ENCODE peak calls at places on chromosomes 3 and 15, in seven cellular contexts. One of them, this sample, is unnamed.
A peak's percentile ranks its signal among the peaks of the same experiment; 100 is the strongest.

GRCh38 chr15:58443291-58443690 is 11.5 kb downstream of the LIPC start:
- DNase-seq in H1: no peak
- DNase-seq in HepG2: no peak
- DNase-seq in HCT116: no peak
- DNase-seq in SK-N-SH: no peak
- DNase-seq in K562: no peak
- DNase-seq in GM12878: no peak
- DNase-seq in this sample: no peak

GRCh38 chr3:176870451-176870850 is 326.8 kb downstream of the TBL1XR1 start:
- DNase-seq in HepG2: no peak
- DNase-seq in SK-N-SH: no peak
- DNase-seq in GM12878: no peak
- DNase-seq in HCT116: no peak
- DNase-seq in H1: no peak
- DNase-seq in K562: no peak
- DNase-seq in this sample: no peak

GRCh38 chr3:72384602-72385001 is 463.6 kb downstream of the SHQ1 start:
- DNase-seq in HCT116: no peak
- DNase-seq in SK-N-SH: no peak
- DNase-seq in H1: no peak
- DNase-seq in HepG2: no peak
- DNase-seq in K562: no peak
- DNase-seq in GM12878: no peak
- DNase-seq in this sample: no peak

GRCh38 chr3:60578936-60579335 is 672.3 kb downstream of the FHIT start:
- DNase-seq in H1: no peak
- DNase-seq in GM12878: no peak
- DNase-seq in HCT116: no peak
- DNase-seq in SK-N-SH: no peak
- DNase-seq in K562: no peak
- DNase-seq in HepG2: no peak
- DNase-seq in this sample: no peak

GRCh38 chr3:127209840-127210653 is 17.1 kb downstream of the PRR23E start:
- DNase-seq in HepG2: no peak
- DNase-seq in GM12878: no peak
- DNase-seq in K562: no peak
- DNase-seq in SK-N-SH: peak; percentile 73
- DNase-seq in H1: no peak
- DNase-seq in HCT116: no peak
- DNase-seq in this sample: no peak

GRCh38 chr3:98521897-98522537 is 685 bp downstream of the CLDND1 start:
- DNase-seq in SK-N-SH: peak; percentile 27
- DNase-seq in HepG2: peak; percentile 32
- DNase-seq in GM12878: no peak
- DNase-seq in H1: no peak
- DNase-seq in K562: peak; percentile 21
- DNase-seq in HCT116: peak; percentile 42
- DNase-seq in this sample: peak; percentile 67

GRCh38 chr15:95394186-95395067 is 936.1 kb upstream of the NR2F2 start:
- DNase-seq in GM12878: no peak
- DNase-seq in HCT116: no peak
- DNase-seq in HepG2: no peak
- DNase-seq in H1: no peak
- DNase-seq in SK-N-SH: no peak
- DNase-seq in K562: no peak
- DNase-seq in this sample: no peak

GRCh38 chr3:149339931-149340309 is 6.5 kb upstream of the TM4SF18 start:
- DNase-seq in HepG2: peak; percentile 77
- DNase-seq in GM12878: no peak
- DNase-seq in K562: no peak
- DNase-seq in HCT116: peak; percentile 93
- DNase-seq in SK-N-SH: no peak
- DNase-seq in H1: peak; percentile 58
- DNase-seq in this sample: peak; percentile 78

GRCh38 chr3:22714758-22715157 is 488.4 kb upstream of the UBE2E2 start:
- DNase-seq in HepG2: no peak
- DNase-seq in H1: no peak
- DNase-seq in GM12878: no peak
- DNase-seq in K562: no peak
- DNase-seq in HCT116: no peak
- DNase-seq in SK-N-SH: no peak
- DNase-seq in this sample: no peak

GRCh38 chr3:189222927-189223706 is 51.3 kb downstream of the TPRG1 start:
- DNase-seq in H1: no peak
- DNase-seq in HCT116: no peak
- DNase-seq in HepG2: no peak
- DNase-seq in SK-N-SH: no peak
- DNase-seq in GM12878: no peak
- DNase-seq in K562: no peak
- DNase-seq in this sample: no peak

GRCh38 chr3:189353318-189353958 is 181.7 kb downstream of the TPRG1 start:
- DNase-seq in GM12878: no peak
- DNase-seq in HCT116: peak; percentile 16
- DNase-seq in H1: no peak
- DNase-seq in HepG2: no peak
- DNase-seq in SK-N-SH: no peak
- DNase-seq in K562: no peak
- DNase-seq in this sample: no peak

GRCh38 chr3:112647122-112647521 is 6.2 kb upstream of the CCDC80 start:
- DNase-seq in GM12878: no peak
- DNase-seq in K562: no peak
- DNase-seq in HCT116: no peak
- DNase-seq in HepG2: peak; percentile 29
- DNase-seq in H1: no peak
- DNase-seq in SK-N-SH: no peak
- DNase-seq in this sample: peak; percentile 90
- TF ChIP-seq JUND in GM12878: no peak
- TF ChIP-seq JUND in K562: no peak
- TF ChIP-seq JUND in HCT116: no peak
- TF ChIP-seq JUND in HepG2: no peak
- TF ChIP-seq JUND in H1: no peak
- TF ChIP-seq JUND in SK-N-SH: peak; percentile 47
- TF ChIP-seq JUND in this sample: no peak

DNA sequence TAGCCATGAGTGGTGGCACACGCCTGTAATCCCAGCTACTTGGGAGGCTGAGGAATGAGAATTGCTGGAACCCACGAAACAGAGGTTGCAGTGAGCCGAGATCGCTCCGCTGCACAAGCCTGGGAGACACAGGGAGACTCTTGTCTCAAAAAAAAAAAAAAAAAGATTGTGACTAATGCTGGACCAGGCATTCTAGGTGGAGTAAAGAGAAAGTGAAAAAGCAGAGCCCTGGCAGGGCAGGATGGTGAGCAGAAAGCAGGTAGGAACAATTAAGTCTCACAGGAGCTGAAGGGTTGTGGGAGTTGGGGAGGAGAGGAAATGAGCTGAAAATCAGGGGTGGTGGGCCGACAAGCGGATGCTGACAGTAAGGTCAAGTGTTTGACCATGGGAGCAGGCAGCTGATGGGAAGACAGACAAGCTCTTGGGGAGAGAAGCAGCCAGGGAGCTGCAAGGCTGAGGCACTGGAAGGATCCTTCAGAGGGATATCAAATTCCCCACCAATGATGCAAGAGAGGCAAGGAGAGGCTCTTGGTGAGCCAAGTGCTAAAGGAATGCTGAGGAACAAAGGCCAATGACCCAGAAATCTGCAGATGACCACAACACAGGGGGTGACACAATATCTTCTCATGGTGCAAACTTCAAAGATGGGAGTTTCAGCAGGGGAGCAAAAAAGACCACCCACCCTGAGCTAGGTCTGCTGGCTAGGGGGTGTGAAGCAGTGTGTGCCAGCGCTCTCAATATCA is 251.1 kb downstream of the ULK4 start:
- DNase-seq in GM12878: no peak
- DNase-seq in SK-N-SH: no peak
- DNase-seq in HCT116: no peak
- DNase-seq in H1: peak; percentile 41
- DNase-seq in K562: no peak
- DNase-seq in HepG2: no peak
- DNase-seq in this sample: no peak
- TF ChIP-seq JUND in GM12878: no peak
- TF ChIP-seq JUND in SK-N-SH: no peak
- TF ChIP-seq JUND in HCT116: no peak
- TF ChIP-seq JUND in H1: peak; percentile 86
- TF ChIP-seq JUND in K562: no peak
- TF ChIP-seq JUND in HepG2: no peak
- TF ChIP-seq JUND in this sample: no peak

GRCh38 chr3:78163379-78163778 is 1123.5 kb downstream of the ROBO2 start:
- DNase-seq in SK-N-SH: no peak
- DNase-seq in H1: no peak
- DNase-seq in K562: no peak
- DNase-seq in GM12878: no peak
- DNase-seq in HepG2: no peak
- DNase-seq in HCT116: no peak
- DNase-seq in this sample: no peak

GRCh38 chr3:78161736-78162135 is 1121.8 kb downstream of the ROBO2 start:
- DNase-seq in K562: no peak
- DNase-seq in H1: no peak
- DNase-seq in GM12878: no peak
- DNase-seq in HCT116: no peak
- DNase-seq in SK-N-SH: no peak
- DNase-seq in HepG2: no peak
- DNase-seq in this sample: no peak

DNA sequence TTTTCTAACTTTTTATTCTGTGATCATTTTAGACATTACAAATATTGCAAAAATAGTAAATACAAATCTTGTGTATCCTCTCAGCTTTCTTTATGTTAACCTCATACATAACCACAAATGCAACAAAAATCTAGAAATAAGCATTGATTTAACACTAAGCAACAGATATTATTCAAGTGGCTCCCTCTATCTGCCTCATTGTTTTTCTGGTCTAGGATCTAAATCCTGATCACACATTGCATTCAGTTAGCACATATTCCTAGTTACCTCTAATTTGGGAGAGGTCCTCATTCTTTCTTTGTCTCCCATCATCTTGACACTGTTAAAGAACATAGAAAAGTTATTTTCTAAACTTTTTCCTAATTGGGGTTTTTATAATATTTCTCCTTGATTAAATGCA is 1126.0 kb downstream of the ROBO2 start:
- DNase-seq in K562: no peak
- DNase-seq in HCT116: no peak
- DNase-seq in GM12878: no peak
- DNase-seq in H1: no peak
- DNase-seq in HepG2: no peak
- DNase-seq in SK-N-SH: peak; percentile 8
- DNase-seq in this sample: no peak
- TF ChIP-seq JUND in K562: no peak
- TF ChIP-seq JUND in HCT116: no peak
- TF ChIP-seq JUND in GM12878: no peak
- TF ChIP-seq JUND in H1: no peak
- TF ChIP-seq JUND in HepG2: no peak
- TF ChIP-seq JUND in SK-N-SH: no peak
- TF ChIP-seq JUND in this sample: no peak

DNA sequence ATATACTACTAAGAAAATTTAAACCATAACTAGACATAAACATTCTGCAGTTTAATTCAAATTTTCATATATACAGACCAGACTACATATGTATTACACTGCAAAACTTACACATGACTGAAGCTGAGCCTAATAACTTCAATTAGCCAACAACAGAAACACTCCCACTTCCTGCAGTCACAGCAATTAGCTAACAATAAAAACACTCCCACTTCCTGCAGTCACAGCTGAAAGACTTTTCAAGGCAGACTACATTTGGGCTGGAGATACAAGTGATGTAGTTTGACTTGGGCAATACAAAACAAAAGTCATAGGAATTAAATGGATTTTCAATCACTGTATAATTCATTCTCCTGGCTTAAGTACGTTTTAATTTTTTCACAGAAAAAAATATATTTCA is 10.3 kb downstream of the TM2D3 start:
- DNase-seq in H1: no peak
- DNase-seq in SK-N-SH: peak; percentile 35
- DNase-seq in HepG2: no peak
- DNase-seq in GM12878: peak; percentile 25
- DNase-seq in HCT116: no peak
- DNase-seq in K562: no peak
- DNase-seq in this sample: no peak
- TF ChIP-seq JUND in H1: no peak
- TF ChIP-seq JUND in SK-N-SH: no peak
- TF ChIP-seq JUND in HepG2: no peak
- TF ChIP-seq JUND in GM12878: no peak
- TF ChIP-seq JUND in HCT116: no peak
- TF ChIP-seq JUND in K562: no peak
- TF ChIP-seq JUND in this sample: no peak

DNA sequence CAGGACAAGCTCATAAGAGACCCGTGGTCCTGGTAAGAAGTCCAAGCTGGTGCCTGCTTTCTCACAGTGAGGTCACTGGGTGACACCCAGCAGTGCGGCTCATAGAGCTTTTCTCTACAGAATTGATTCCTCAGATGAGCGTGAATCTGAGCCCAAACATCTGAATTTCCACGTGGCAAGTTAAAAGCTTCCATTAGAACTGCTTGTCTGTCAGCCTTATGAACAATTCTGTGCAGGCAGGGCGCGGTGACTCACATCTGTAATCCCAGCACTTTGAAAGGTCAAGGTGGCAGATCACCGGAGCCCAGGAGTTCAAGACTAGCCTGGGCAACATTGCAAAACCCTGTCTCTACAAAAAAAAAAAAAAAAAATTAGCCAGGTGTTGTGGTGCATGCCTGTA is 113.1 kb upstream of the ABHD17C start:
- DNase-seq in SK-N-SH: no peak
- DNase-seq in K562: no peak
- DNase-seq in H1: no peak
- DNase-seq in HepG2: peak; percentile 27
- DNase-seq in HCT116: no peak
- DNase-seq in GM12878: no peak
- DNase-seq in this sample: no peak
- TF ChIP-seq JUND in SK-N-SH: no peak
- TF ChIP-seq JUND in K562: no peak
- TF ChIP-seq JUND in H1: no peak
- TF ChIP-seq JUND in HepG2: no peak
- TF ChIP-seq JUND in HCT116: no peak
- TF ChIP-seq JUND in GM12878: no peak
- TF ChIP-seq JUND in this sample: no peak

DNA sequence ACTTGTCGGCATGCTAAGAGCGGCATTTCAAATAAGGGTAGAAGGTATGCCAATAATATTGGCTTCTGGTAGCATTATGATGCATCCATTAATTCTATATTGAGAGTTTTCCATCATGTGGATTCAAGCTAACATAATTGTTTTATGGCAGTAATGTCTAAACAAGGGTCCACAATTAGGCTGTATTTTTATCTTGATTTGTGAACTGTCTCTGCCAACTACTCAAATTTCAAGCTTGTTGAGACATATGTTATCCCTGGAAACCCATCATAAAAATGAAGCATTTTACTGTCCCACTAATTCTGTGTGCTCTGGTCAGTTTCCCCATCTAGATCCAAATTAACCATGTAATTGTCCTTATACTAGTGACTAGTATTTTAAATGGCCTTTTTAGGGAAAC is 1.3 kb upstream of the OSTN start:
- DNase-seq in GM12878: no peak
- DNase-seq in HCT116: no peak
- DNase-seq in K562: no peak
- DNase-seq in HepG2: no peak
- DNase-seq in SK-N-SH: no peak
- DNase-seq in H1: no peak
- DNase-seq in this sample: no peak
- TF ChIP-seq JUND in GM12878: no peak
- TF ChIP-seq JUND in HCT116: no peak
- TF ChIP-seq JUND in K562: no peak
- TF ChIP-seq JUND in HepG2: no peak
- TF ChIP-seq JUND in SK-N-SH: no peak
- TF ChIP-seq JUND in H1: no peak
- TF ChIP-seq JUND in this sample: no peak

GRCh38 chr3:155382396-155383042 is 89.0 kb upstream of the STRIT1 start:
- DNase-seq in SK-N-SH: peak; percentile 69
- DNase-seq in H1: peak; percentile 72
- DNase-seq in GM12878: no peak
- DNase-seq in K562: peak; percentile 72
- DNase-seq in HCT116: peak; percentile 63
- DNase-seq in HepG2: peak; percentile 53
- DNase-seq in this sample: peak; percentile 85
- TF ChIP-seq JUND in SK-N-SH: no peak
- TF ChIP-seq JUND in H1: no peak
- TF ChIP-seq JUND in GM12878: no peak
- TF ChIP-seq JUND in K562: peak; percentile 30
- TF ChIP-seq JUND in HCT116: no peak
- TF ChIP-seq JUND in HepG2: no peak
- TF ChIP-seq JUND in this sample: no peak

This sample was measured in T47D.